ENCODE peak calls at places on chromosomes 6 and 20, in seven cellular contexts. Z, L, E, K, D, S and B are unnamed samples.

GRCh38 chr20:24961384-24962181 is 12.5 kb downstream of the CST7 start:
- DNase-seq in K (no peak), D (no peak), L (no peak), S (no peak), Z (no peak), E (peak; percentile 6), B (no peak)

GRCh38 chr6:33771342-33772113 is 17.4 kb downstream of the LEMD2 start:
- DNase-seq in E (peak; percentile 92), Z (peak; percentile 96), S (peak; percentile 84), D (peak; percentile 77), K (peak; percentile 96), L (peak; percentile 86), B (peak; percentile 96)

GRCh38 chr6:168219167-168219566 is 100.4 kb downstream of the DACT2 start:
- DNase-seq in L (no peak), Z (no peak), K (no peak), S (no peak), D (no peak), E (no peak), B (no peak)

GRCh38 chr6:106097368-106098231 is 11.5 kb downstream of the PRDM1 start:
- DNase-seq in S (no peak), E (no peak), D (no peak), K (peak; percentile 63), Z (peak; percentile 28), L (no peak), B (peak; percentile 76)

GRCh38 chr6:3615391-3616380 is 135.8 kb downstream of the PXDC1 start:
- DNase-seq in Z (no peak), S (no peak), D (no peak), K (no peak), L (no peak), E (no peak), B (no peak)

GRCh38 chr20:37362231-37362792 is 16.4 kb downstream of the SRC start:
- DNase-seq in Z (no peak), E (no peak), L (no peak), S (no peak), K (no peak), D (no peak), B (no peak)

GRCh38 chr6:159959165-159959975 is 9.5 kb upstream of the IGF2R start:
- DNase-seq in D (no peak), S (no peak), L (no peak), K (no peak), Z (no peak), E (no peak), B (no peak)

GRCh38 chr20:35838213-35838612 is 66.4 kb downstream of the PHF20 start:
- DNase-seq in E (no peak), L (no peak), Z (no peak), D (no peak), K (no peak), S (no peak), B (no peak)

GRCh38 chr6:157688275-157688959 is 134.6 kb upstream of the SNX9 start:
- DNase-seq in K (no peak), E (no peak), Z (no peak), L (no peak), D (no peak), S (no peak), B (no peak)

GRCh38 chr6:166005401-166005845 is 162.2 kb downstream of the TBXT start:
- DNase-seq in S (peak; percentile 12), D (no peak), E (no peak), K (peak; percentile 62), Z (no peak), L (no peak), B (peak; percentile 69)

GRCh38 chr6:125753218-125753936 is 3.9 kb downstream of the HEY2 start:
- DNase-seq in E (no peak), Z (peak; percentile 42), L (no peak), S (no peak), K (peak; percentile 16), D (no peak), B (peak; percentile 42)

GRCh38 chr20:51387125-51387865 is 155.2 kb downstream of the NFATC2 start:
- DNase-seq in E (peak; percentile 70), K (peak; percentile 43), S (no peak), D (no peak), L (no peak), Z (peak; percentile 70), B (no peak)

DNA sequence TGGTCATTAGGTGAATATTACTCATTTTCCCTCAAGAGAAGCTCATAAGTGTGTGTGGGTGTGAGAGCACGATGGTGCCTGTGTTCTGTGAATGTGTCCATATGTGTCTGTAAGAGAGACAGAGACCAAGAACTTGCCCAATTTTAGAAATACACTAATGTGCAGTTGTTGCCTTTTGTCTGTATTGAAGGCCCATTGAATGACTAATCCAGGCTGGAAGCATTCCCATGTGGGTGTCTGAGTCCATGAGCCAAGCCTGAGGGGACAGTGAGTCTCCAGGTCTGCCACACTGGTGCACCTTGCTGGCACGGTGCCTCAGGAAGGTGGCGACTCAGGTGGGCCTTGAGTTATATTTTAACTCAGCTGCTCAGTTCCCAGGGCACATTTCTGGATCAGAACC is 25.5 kb upstream of the ASXL1 start:
- DNase-seq in S (peak; percentile 50), L (no peak), Z (no peak), E (no peak), K (peak; percentile 76), D (no peak), B (no peak)
- H3K9ac ChIP-seq in S (no peak overlapping the region), L (no peak overlapping the region), Z (no peak overlapping the region), E (no peak overlapping the region), K (no peak overlapping the region), D (no peak overlapping the region), B (no peak overlapping the region)

GRCh38 chr6:20102674-20103073 is 109.6 kb downstream of the MBOAT1 start:
- DNase-seq in S (no peak), Z (no peak), L (no peak), D (no peak), K (no peak), E (no peak), B (no peak)
- H3K23ac ChIP-seq in S (no peak overlapping the region), Z (no peak overlapping the region), L (no peak overlapping the region), D (no peak overlapping the region), K (no peak overlapping the region), E (no peak overlapping the region), B (no peak overlapping the region)

GRCh38 chr20:60213126-60213893 is 255.1 kb downstream of the CDH26 start:
- DNase-seq in S (no peak), L (no peak), E (no peak), K (no peak), D (no peak), Z (no peak), B (no peak)
- H4K8ac ChIP-seq in S (no peak overlapping the region), L (no peak overlapping the region), E (no peak overlapping the region), K (no peak overlapping the region), D (no peak overlapping the region), Z (no peak overlapping the region), B (no peak overlapping the region)

GRCh38 chr6:128494440-128494839 is 26.0 kb downstream of the PTPRK start:
- DNase-seq in S (no peak), E (no peak), L (no peak), K (no peak), Z (peak; percentile 49), D (peak; percentile 36), B (no peak)

GRCh38 chr6:128492386-128492785 is 28.0 kb downstream of the PTPRK start:
- DNase-seq in Z (no peak), E (no peak), D (no peak), L (no peak), S (no peak), K (peak; percentile 90), B (no peak)

GRCh38 chr6:128491041-128491642 is 29.3 kb downstream of the PTPRK start:
- DNase-seq in Z (peak; percentile 76), K (no peak), L (no peak), E (no peak), S (no peak), D (peak; percentile 55), B (no peak)

GRCh38 chr6:128493877-128494276 is 26.5 kb downstream of the PTPRK start:
- DNase-seq in L (no peak), E (no peak), D (no peak), S (no peak), K (no peak), Z (no peak), B (no peak)

GRCh38 chr6:128491643-128492206 is 28.7 kb downstream of the PTPRK start:
- DNase-seq in D (no peak), L (no peak), S (no peak), K (peak; percentile 65), Z (peak; percentile 60), E (no peak), B (peak; percentile 72)
- H3K9ac ChIP-seq in D (no peak overlapping the region), L (no peak overlapping the region), S (no peak overlapping the region), K (peak overlapping the region; percentile 50), Z (no peak overlapping the region), E (peak overlapping the region; percentile 18), B (peak overlapping the region; percentile 90)

GRCh38 chr6:131167773-131168172 is 32.5 kb downstream of the AKAP7 start:
- DNase-seq in S (no peak), K (peak; percentile 17), L (no peak), E (no peak), Z (no peak), D (no peak), B (no peak)

GRCh38 chr6:131173680-131174079 is 38.4 kb downstream of the AKAP7 start:
- DNase-seq in E (no peak), L (no peak), K (peak; percentile 41), S (no peak), D (no peak), Z (no peak), B (no peak)

GRCh38 chr6:131169613-131170012 is 34.3 kb downstream of the AKAP7 start:
- DNase-seq in Z (no peak), K (no peak), S (no peak), L (no peak), E (no peak), D (no peak), B (no peak)

GRCh38 chr6:131175559-131175958 is 40.3 kb downstream of the AKAP7 start:
- DNase-seq in L (no peak), S (no peak), D (no peak), K (no peak), Z (no peak), E (no peak), B (no peak)

DNA sequence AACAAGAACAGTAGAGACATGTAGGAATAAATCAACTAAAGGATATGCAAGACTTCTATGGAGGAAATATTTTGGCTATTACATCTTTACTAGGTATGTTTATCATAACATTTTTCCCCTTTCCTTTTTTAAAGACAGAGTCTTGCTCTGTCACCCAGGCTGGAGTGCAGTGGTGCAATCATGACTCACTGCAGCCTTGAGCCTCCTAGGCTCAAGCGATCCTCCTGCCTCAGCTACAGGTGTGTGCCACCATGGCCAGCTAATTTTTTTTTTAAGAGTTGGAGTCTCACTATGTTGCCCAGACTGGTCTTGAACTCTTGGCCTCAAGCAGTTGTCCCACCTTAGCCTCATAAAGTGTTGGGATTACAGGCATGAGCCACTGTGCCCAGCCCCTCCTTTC is 37.0 kb downstream of the AKAP7 start:
- DNase-seq in Z (no peak), S (peak; percentile 28), D (no peak), K (peak; percentile 57), E (no peak), L (no peak), B (peak; percentile 18)
- H3K23ac ChIP-seq in Z (no peak overlapping the region), S (no peak overlapping the region), D (no peak overlapping the region), K (no peak overlapping the region), E (no peak overlapping the region), L (no peak overlapping the region), B (no peak overlapping the region)